ENCODE peak calls at places on chromosomes 6 and 20, in four cellular contexts. One of them, this sample, is unnamed.

GRCh38 chr6:14873781-14874446 is 372.0 kb upstream of the JARID2 start:
- DNase-seq in aorta: no peak
- DNase-seq in spleen: no peak
- DNase-seq in HFFc6: no peak
- DNase-seq in this sample: no peak

GRCh38 chr6:21001736-21002135 is 467.5 kb downstream of the CDKAL1 start:
- DNase-seq in aorta: no peak
- DNase-seq in spleen: no peak
- DNase-seq in HFFc6: no peak
- DNase-seq in this sample: no peak

GRCh38 chr6:14828146-14828705 is 417.6 kb upstream of the JARID2 start:
- DNase-seq in aorta: no peak
- DNase-seq in spleen: no peak
- DNase-seq in HFFc6: no peak
- DNase-seq in this sample: no peak

GRCh38 chr6:21049572-21049971 is 515.3 kb downstream of the CDKAL1 start:
- DNase-seq in aorta: no peak
- DNase-seq in spleen: no peak
- DNase-seq in HFFc6: peak; percentile 29
- DNase-seq in this sample: peak; percentile 61

GRCh38 chr20:5008743-5009142 is 7.4 kb upstream of the SLC23A2 start:
- DNase-seq in aorta: no peak
- DNase-seq in spleen: no peak
- DNase-seq in HFFc6: no peak
- DNase-seq in this sample: peak; percentile 39

GRCh38 chr6:115545410-115545986 is 515.2 kb downstream of the FRK start:
- DNase-seq in aorta: peak; percentile 71
- DNase-seq in spleen: no peak
- DNase-seq in HFFc6: no peak
- DNase-seq in this sample: no peak

GRCh38 chr20:1993986-1994385 is at the start of gene PDYN:
- DNase-seq in aorta: no peak
- DNase-seq in spleen: no peak
- DNase-seq in HFFc6: no peak
- DNase-seq in this sample: no peak

GRCh38 chr6:152301806-152302568 is 335.2 kb downstream of the SYNE1 start:
- DNase-seq in aorta: peak; percentile 93
- DNase-seq in spleen: peak; percentile 97
- DNase-seq in HFFc6: peak; percentile 85
- DNase-seq in this sample: peak; percentile 88

GRCh38 chr6:39945626-39946025 is 11.4 kb upstream of the MOCS1 start:
- DNase-seq in aorta: no peak
- DNase-seq in spleen: no peak
- DNase-seq in HFFc6: no peak
- DNase-seq in this sample: no peak

GRCh38 chr6:148746363-148747144 is at the start of gene UST:
- DNase-seq in aorta: peak; percentile 93
- DNase-seq in spleen: peak; percentile 90
- DNase-seq in HFFc6: peak; percentile 93
- DNase-seq in this sample: peak; percentile 96

This sample was measured in EH.